ENCODE peak calls at places on chromosomes 12 and 14, in four cellular contexts. N, M, G and K are unnamed samples.
A peak's percentile ranks its signal among the peaks of the same experiment; 100 is the strongest.

GRCh38 chr14:32998433-32998832 is 59.8 kb downstream of the NPAS3 start:
- DNase-seq in G (peak; percentile 9), M (no peak), N (no peak), K (peak; percentile 13)

GRCh38 chr14:88013750-88014349 is 8.9 kb downstream of the GPR65 start:
- DNase-seq in N (no peak), M (no peak), G (peak; percentile 44), K (peak; percentile 75)

GRCh38 chr14:75886661-75887348 is 95.0 kb downstream of the TGFB3 start:
- DNase-seq in M (no peak), N (no peak), G (peak; percentile 38), K (no peak)

GRCh38 chr12:5262450-5262849 is 169.5 kb upstream of the NTF3 start:
- DNase-seq in M (no peak), N (no peak), G (no peak), K (no peak)

GRCh38 chr14:100078997-100079561 is 13.9 kb downstream of the EVL start:
- DNase-seq in N (no peak), G (peak; percentile 60), M (peak; percentile 72), K (no peak)

GRCh38 chr12:68905731-68906130 is 27.2 kb downstream of the CPM start:
- DNase-seq in N (no peak), G (no peak), M (no peak), K (no peak)

GRCh38 chr12:53737951-53738833 is 10.9 kb upstream of the CALCOCO1 start:
- DNase-seq in G (no peak), M (peak; percentile 30), N (no peak), K (peak; percentile 47)

GRCh38 chr12:86724716-86725115 is 468.5 kb upstream of the MGAT4C start:
- DNase-seq in M (no peak), G (no peak), N (no peak), K (no peak)

GRCh38 chr14:95741051-95741490 is 27.1 kb upstream of the TCL1A start:
- DNase-seq in M (no peak), N (no peak), G (peak; percentile 70), K (peak; percentile 89)

GRCh38 chr12:132282031-132282949 is 47.1 kb downstream of the GALNT9 start:
- DNase-seq in M (no peak), N (no peak), G (no peak), K (no peak)

GRCh38 chr14:84646791-84647500 is 883.0 kb upstream of the FLRT2 start:
- DNase-seq in M (no peak), G (peak; percentile 0), N (no peak), K (no peak)

GRCh38 chr14:24605435-24606190 is 3.9 kb downstream of the GZMH start:
- DNase-seq in N (no peak), M (peak; percentile 38), G (peak; percentile 25), K (peak; percentile 4)